ENCODE peak calls at places on chromosome 18, in four cellular contexts. B is activated CD4-positive, alpha-beta T cell treated with anti-CD3 and anti-CD28 coated beads for 24 hours; J is SK-N-SH; R is mucosa of gallbladder. F is an unnamed sample.

GRCh38 chr18:64800151-64800550 is 651.3 kb upstream of the LINC00305 start:
- DNase-seq in B (no peak), R (no peak), J (no peak), F (no peak)

GRCh38 chr18:2883137-2883671 is 36.4 kb downstream of the EMILIN2 start:
- DNase-seq in R (no peak), B (peak), J (no peak), F (no peak)

GRCh38 chr18:9740076-9740475 is 32.0 kb downstream of the RAB31 start:
- DNase-seq in B (no peak), R (no peak), J (no peak), F (no peak)

GRCh38 chr18:7064346-7064745 is 53.3 kb downstream of the LAMA1 start:
- DNase-seq in B (no peak), J (no peak), R (no peak), F (no peak)

GRCh38 chr18:3183103-3183717 is 36.6 kb downstream of the MYOM1 start:
- DNase-seq in J (no peak), B (no peak), R (no peak), F (no peak)

GRCh38 chr18:58400337-58400885 is 228.5 kb downstream of the ALPK2 start:
- DNase-seq in J (no peak), R (no peak), B (peak), F (no peak)

GRCh38 chr18:49757513-49758262 is 55.6 kb downstream of the ACAA2 start:
- DNase-seq in R (peak), B (no peak), J (peak), F (peak)

GRCh38 chr18:13522861-13523660 is 203.3 kb downstream of the FAM210A start:
- DNase-seq in B (no peak), R (no peak), J (no peak), F (no peak)

GRCh38 chr18:903703-904102 is 968 bp upstream of the ADCYAP1 start:
- DNase-seq in R (peak), B (no peak), J (no peak), F (peak)

GRCh38 chr18:79542876-79543750 is 136.5 kb upstream of the CTDP1 start:
- DNase-seq in R (no peak), J (no peak), B (no peak), F (no peak)

GRCh38 chr18:63150942-63151421 is 168.6 kb downstream of the BCL2 start:
- DNase-seq in J (peak), R (no peak), B (no peak), F (no peak)

GRCh38 chr18:62914868-62915267 is 199.5 kb downstream of the PHLPP1 start:
- DNase-seq in J (no peak), R (no peak), B (no peak), F (no peak)

GRCh38 chr18:51169731-51170130 is 27.8 kb downstream of the MEX3C start:
- DNase-seq in J (no peak), B (no peak), R (no peak), F (no peak)

GRCh38 chr18:33817096-33817495 is 239.1 kb downstream of the ASXL3 start:
- DNase-seq in B (no peak), J (no peak), R (no peak), F (no peak)

GRCh38 chr18:55113800-55114199 is 154.5 kb upstream of the CCDC68 start:
- DNase-seq in R (no peak), B (no peak), J (no peak), F (no peak)

GRCh38 chr18:48940854-48941531 is 9.8 kb downstream of the SMAD7 start:
- DNase-seq in J (peak), B (peak), R (peak), F (no peak)

GRCh38 chr18:37676276-37676675 is 110.7 kb upstream of the CELF4 start:
- DNase-seq in B (no peak), J (no peak), R (no peak), F (no peak)

GRCh38 chr18:48947583-48947982 is 3.2 kb downstream of the SMAD7 start:
- DNase-seq in J (peak), R (no peak), B (no peak), F (peak)

F was measured in right lobe of liver.